ENCODE peak calls at places on chromosomes 2 and 18, in five cellular contexts. X is germinal center, O is BJ, P is glutamatergic neuron, L is EL. N is an unnamed sample.

GRCh38 chr18:34886162-34886561 is 155.1 kb upstream of the MAPRE2 start:
- DNase-seq in O (no peak), X (no peak), L (no peak), P (no peak), N (no peak)

GRCh38 chr18:62105373-62105772 is 81.5 kb downstream of the PIGN start:
- DNase-seq in P (no peak), X (no peak), L (peak), O (no peak), N (no peak)

GRCh38 chr2:134988994-134989605 is 58.1 kb downstream of the MAP3K19 start:
- DNase-seq in O (no peak), L (peak), P (no peak), X (peak), N (peak)

GRCh38 chr18:45384137-45384998 is 230.9 kb upstream of the SLC14A2 start:
- DNase-seq in L (peak), O (no peak), X (peak), P (peak), N (peak)

GRCh38 chr2:73896362-73897239 is 3.8 kb downstream of the ACTG2 start:
- DNase-seq in L (peak), X (no peak), O (peak), P (no peak), N (peak)

GRCh38 chr2:3073196-3073595 is 304.4 kb downstream of the EIPR1 start:
- DNase-seq in X (no peak), O (no peak), L (no peak), P (no peak), N (no peak)

GRCh38 chr2:187403568-187404260 is 44.3 kb downstream of the CALCRL start:
- DNase-seq in O (no peak), P (no peak), X (no peak), L (no peak), N (no peak)

GRCh38 chr2:106841886-106842645 is 43.9 kb downstream of the ST6GAL2 start:
- DNase-seq in X (no peak), L (no peak), P (no peak), O (no peak), N (no peak)

GRCh38 chr2:241733391-241734207 is 831 bp upstream of the D2HGDH start:
- DNase-seq in P (no peak), L (no peak), X (no peak), O (no peak), N (no peak)

GRCh38 chr2:62217980-62218379 is 22.1 kb downstream of the B3GNT2 start:
- DNase-seq in L (peak), P (no peak), O (peak), X (no peak), N (no peak)

GRCh38 chr2:23789012-23789411 is 137.9 kb downstream of the ATAD2B start:
- DNase-seq in X (no peak), O (no peak), L (no peak), P (no peak), N (no peak)

GRCh38 chr2:85790499-85790898 is 36.7 kb downstream of the ATOH8 start:
- DNase-seq in L (no peak), P (no peak), X (no peak), O (no peak), N (no peak)

GRCh38 chr2:230485801-230486341 is 69.9 kb downstream of the SP100 start:
- DNase-seq in L (no peak), X (no peak), P (no peak), O (no peak), N (no peak)

GRCh38 chr2:165112789-165113188 is 91.1 kb downstream of the SCN3A start:
- DNase-seq in O (no peak), L (no peak), P (no peak), X (no peak), N (no peak)

GRCh38 chr2:67453365-67453764 is 56.2 kb downstream of the ETAA1 start:
- DNase-seq in L (peak), O (peak), P (no peak), X (no peak), N (no peak)

GRCh38 chr2:46804794-46805193 is 110.8 kb downstream of the MCFD2 start:
- DNase-seq in O (no peak), L (no peak), P (no peak), X (no peak), N (no peak)

GRCh38 chr2:37713258-37713700 is 41.8 kb upstream of the CDC42EP3 start:
- DNase-seq in L (peak), P (no peak), O (peak), X (peak), N (no peak)

GRCh38 chr2:165892541-165892940 is 61.0 kb downstream of the TTC21B start:
- DNase-seq in L (no peak), P (no peak), O (no peak), X (no peak), N (no peak)

GRCh38 chr2:69020496-69020895 is 7.5 kb downstream of the ANTXR1 start:
- DNase-seq in X (no peak), L (no peak), O (no peak), P (no peak), N (no peak)

GRCh38 chr2:113888641-113889470 is 1.0 kb upstream of the ACTR3 start:
- DNase-seq in X (no peak), P (peak), L (no peak), O (no peak), N (no peak)

N was measured in HFF-Myc.